ENCODE peak calls at places on chromosomes 3 and 15, in four cellular contexts. One of them, this sample, is unnamed.

GRCh38 chr3:71724171-71724453 is 1.1 kb downstream of the EIF4E3 start:
- DNase-seq in transverse colon: no peak
- DNase-seq in HepG2: no peak
- DNase-seq in A549: no peak
- DNase-seq in this sample: no peak

GRCh38 chr3:63861306-63861705 is 2.3 kb downstream of the THOC7 start:
- DNase-seq in A549: no peak
- DNase-seq in transverse colon: no peak
- DNase-seq in HepG2: no peak
- DNase-seq in this sample: no peak

GRCh38 chr15:78944202-78944625 is 632 bp downstream of the CTSH start:
- DNase-seq in HepG2: no peak
- DNase-seq in transverse colon: peak; percentile 35
- DNase-seq in A549: no peak
- DNase-seq in this sample: no peak

GRCh38 chr15:99014803-99015676 is 7.4 kb upstream of the PGPEP1L start:
- DNase-seq in transverse colon: peak; percentile 47
- DNase-seq in A549: peak; percentile 77
- DNase-seq in HepG2: peak; percentile 28
- DNase-seq in this sample: no peak

GRCh38 chr15:99435138-99435695 is 130.6 kb upstream of the MEF2A start:
- DNase-seq in A549: no peak
- DNase-seq in transverse colon: peak; percentile 90
- DNase-seq in HepG2: no peak
- DNase-seq in this sample: peak; percentile 7

GRCh38 chr15:34436956-34437442 is 609 bp downstream of the GOLGA8A start:
- DNase-seq in HepG2: peak; percentile 3
- DNase-seq in A549: no peak
- DNase-seq in transverse colon: peak; percentile 39
- DNase-seq in this sample: no peak

GRCh38 chr3:197820550-197821335 is 29.7 kb downstream of the LRCH3 start:
- DNase-seq in A549: peak; percentile 70
- DNase-seq in transverse colon: no peak
- DNase-seq in HepG2: peak; percentile 95
- DNase-seq in this sample: no peak

GRCh38 chr15:65305776-65306175 is 1.3 kb downstream of the RNU5B-1 start:
- DNase-seq in A549: no peak
- DNase-seq in HepG2: no peak
- DNase-seq in transverse colon: no peak
- DNase-seq in this sample: no peak

GRCh38 chr3:134775831-134776230 is 19.2 kb upstream of the EPHB1 start:
- DNase-seq in HepG2: no peak
- DNase-seq in A549: no peak
- DNase-seq in transverse colon: no peak
- DNase-seq in this sample: no peak

GRCh38 chr15:37880009-37880834 is 54.2 kb upstream of the TMCO5A start:
- DNase-seq in transverse colon: no peak
- DNase-seq in HepG2: peak; percentile 7
- DNase-seq in A549: peak; percentile 22
- DNase-seq in this sample: no peak

GRCh38 chr15:63544253-63545026 is 40.0 kb downstream of the USP3 start:
- DNase-seq in transverse colon: no peak
- DNase-seq in HepG2: no peak
- DNase-seq in A549: no peak
- DNase-seq in this sample: no peak

GRCh38 chr3:172257638-172258400 is 190.4 kb downstream of the GHSR start:
- DNase-seq in HepG2: peak; percentile 35
- DNase-seq in A549: peak; percentile 14
- DNase-seq in transverse colon: no peak
- DNase-seq in this sample: no peak

GRCh38 chr15:98803228-98804056 is 155.1 kb downstream of the IGF1R start:
- DNase-seq in A549: peak; percentile 64
- DNase-seq in HepG2: no peak
- DNase-seq in transverse colon: no peak
- DNase-seq in this sample: no peak

GRCh38 chr3:23440416-23441294 is 237.5 kb downstream of the UBE2E2 start:
- DNase-seq in A549: no peak
- DNase-seq in HepG2: no peak
- DNase-seq in transverse colon: no peak
- DNase-seq in this sample: no peak

GRCh38 chr15:101727186-101727585 is 2.9 kb upstream of the TARS3 start:
- DNase-seq in HepG2: no peak
- DNase-seq in A549: no peak
- DNase-seq in transverse colon: no peak
- DNase-seq in this sample: no peak

GRCh38 chr15:101733545-101733944 is 9.3 kb upstream of the TARS3 start:
- DNase-seq in A549: no peak
- DNase-seq in transverse colon: no peak
- DNase-seq in HepG2: no peak
- DNase-seq in this sample: no peak

GRCh38 chr15:101732772-101733171 is 8.5 kb upstream of the TARS3 start:
- DNase-seq in transverse colon: no peak
- DNase-seq in HepG2: no peak
- DNase-seq in A549: no peak
- DNase-seq in this sample: no peak

GRCh38 chr15:101731746-101732145 is 7.5 kb upstream of the TARS3 start:
- DNase-seq in A549: no peak
- DNase-seq in transverse colon: no peak
- DNase-seq in HepG2: no peak
- DNase-seq in this sample: no peak
- TF ChIP-seq EP300 in A549: no peak
- TF ChIP-seq EP300 in transverse colon: no peak
- TF ChIP-seq EP300 in HepG2: no peak
- TF ChIP-seq EP300 in this sample: no peak

GRCh38 chr3:180280601-180281000 is 243.9 kb upstream of the PEX5L start:
- DNase-seq in HepG2: no peak
- DNase-seq in A549: no peak
- DNase-seq in transverse colon: no peak
- DNase-seq in this sample: no peak

GRCh38 chr3:180275176-180275575 is 238.4 kb upstream of the PEX5L start:
- DNase-seq in A549: no peak
- DNase-seq in HepG2: no peak
- DNase-seq in transverse colon: no peak
- DNase-seq in this sample: no peak

GRCh38 chr3:180277036-180277435 is 240.3 kb upstream of the PEX5L start:
- DNase-seq in HepG2: peak; percentile 4
- DNase-seq in transverse colon: no peak
- DNase-seq in A549: no peak
- DNase-seq in this sample: no peak

GRCh38 chr3:180282386-180282785 is 245.6 kb upstream of the PEX5L start:
- DNase-seq in transverse colon: no peak
- DNase-seq in HepG2: no peak
- DNase-seq in A549: no peak
- DNase-seq in this sample: no peak

GRCh38 chr3:180278583-180279188 is 241.9 kb upstream of the PEX5L start:
- DNase-seq in transverse colon: no peak
- DNase-seq in HepG2: no peak
- DNase-seq in A549: no peak
- DNase-seq in this sample: no peak
- TF ChIP-seq EP300 in transverse colon: no peak
- TF ChIP-seq EP300 in HepG2: no peak
- TF ChIP-seq EP300 in A549: no peak
- TF ChIP-seq EP300 in this sample: no peak

DNA sequence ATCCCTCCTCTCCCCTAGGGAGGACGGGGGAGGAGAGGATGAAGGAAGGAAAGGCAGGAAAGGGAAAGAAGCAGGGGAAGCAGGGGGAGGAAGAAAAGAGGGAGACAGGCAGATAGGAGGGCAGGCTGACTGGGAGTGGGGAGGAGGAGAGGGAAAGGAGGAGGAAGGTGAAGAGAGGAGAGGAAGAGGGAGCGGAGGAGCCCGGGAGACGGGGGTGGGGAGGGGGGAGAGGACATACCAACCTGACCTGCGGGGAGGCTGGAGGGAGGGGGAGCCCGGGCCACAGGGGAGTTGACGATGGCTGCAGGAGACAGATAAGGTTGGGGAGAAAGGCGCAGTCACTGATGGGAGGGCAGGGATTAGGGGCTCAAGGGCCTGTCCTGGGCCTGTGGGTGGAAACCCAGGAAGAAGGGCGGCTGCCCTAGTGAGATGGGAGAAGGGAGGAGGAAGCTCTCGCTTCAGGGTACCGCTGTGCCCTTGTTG is 28.1 kb downstream of the C3orf18 start:
- DNase-seq in HepG2: no peak
- DNase-seq in A549: no peak
- DNase-seq in transverse colon: no peak
- DNase-seq in this sample: no peak
- TF ChIP-seq EP300 in HepG2: no peak
- TF ChIP-seq EP300 in A549: no peak
- TF ChIP-seq EP300 in transverse colon: no peak
- TF ChIP-seq EP300 in this sample: no peak

GRCh38 chr3:112653209-112653871 is 12.4 kb upstream of the CCDC80 start:
- DNase-seq in transverse colon: no peak
- DNase-seq in HepG2: no peak
- DNase-seq in A549: peak; percentile 97
- DNase-seq in this sample: no peak
- TF ChIP-seq EP300 in transverse colon: no peak
- TF ChIP-seq EP300 in HepG2: no peak
- TF ChIP-seq EP300 in A549: peak; percentile 89
- TF ChIP-seq EP300 in this sample: peak; percentile 35

GRCh38 chr3:58574682-58575081 is 2.5 kb downstream of the FAM107A start:
- DNase-seq in HepG2: no peak
- DNase-seq in A549: no peak
- DNase-seq in transverse colon: no peak
- DNase-seq in this sample: no peak

GRCh38 chr3:58576716-58577115 is 475 bp downstream of the FAM107A start:
- DNase-seq in transverse colon: no peak
- DNase-seq in A549: no peak
- DNase-seq in HepG2: no peak
- DNase-seq in this sample: no peak

GRCh38 chr3:58575986-58576652 is 1.1 kb downstream of the FAM107A start:
- DNase-seq in HepG2: no peak
- DNase-seq in A549: no peak
- DNase-seq in transverse colon: no peak
- DNase-seq in this sample: no peak

GRCh38 chr3:58578873-58579272 is 1.7 kb upstream of the FAM107A start:
- DNase-seq in A549: no peak
- DNase-seq in HepG2: no peak
- DNase-seq in transverse colon: no peak
- DNase-seq in this sample: no peak

DNA sequence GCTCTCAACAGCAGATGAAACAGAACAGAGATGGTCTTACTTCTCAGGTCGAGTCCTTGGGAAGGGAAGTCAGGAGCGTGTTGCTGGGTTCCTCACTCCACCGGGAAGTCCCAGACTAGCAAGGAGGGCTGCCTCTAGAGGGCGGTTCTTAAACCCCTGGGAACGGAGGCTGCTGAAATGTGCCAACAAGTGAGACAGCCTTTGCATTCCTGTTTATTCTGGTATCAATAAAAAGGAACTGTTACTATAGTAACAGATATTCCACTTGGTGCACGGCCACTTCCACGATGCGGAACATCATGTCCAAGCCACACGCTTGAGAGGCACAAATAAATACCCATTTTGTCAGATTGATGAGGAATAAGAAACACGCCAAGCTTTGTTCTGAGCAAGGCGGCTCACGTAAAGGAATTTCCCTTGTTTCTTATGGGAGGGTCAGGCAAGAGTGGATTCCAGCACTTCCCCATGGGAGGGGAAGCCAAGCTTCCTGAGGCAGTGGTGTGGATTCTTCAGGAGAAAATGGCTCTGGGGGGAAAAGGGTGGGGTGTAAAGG is at the start of gene FAM107A:
- DNase-seq in A549: peak; percentile 30
- DNase-seq in HepG2: no peak
- DNase-seq in transverse colon: peak; percentile 39
- DNase-seq in this sample: peak; percentile 58
- TF ChIP-seq EP300 in A549: no peak
- TF ChIP-seq EP300 in HepG2: no peak
- TF ChIP-seq EP300 in transverse colon: peak; percentile 94
- TF ChIP-seq EP300 in this sample: peak; percentile 85

DNA sequence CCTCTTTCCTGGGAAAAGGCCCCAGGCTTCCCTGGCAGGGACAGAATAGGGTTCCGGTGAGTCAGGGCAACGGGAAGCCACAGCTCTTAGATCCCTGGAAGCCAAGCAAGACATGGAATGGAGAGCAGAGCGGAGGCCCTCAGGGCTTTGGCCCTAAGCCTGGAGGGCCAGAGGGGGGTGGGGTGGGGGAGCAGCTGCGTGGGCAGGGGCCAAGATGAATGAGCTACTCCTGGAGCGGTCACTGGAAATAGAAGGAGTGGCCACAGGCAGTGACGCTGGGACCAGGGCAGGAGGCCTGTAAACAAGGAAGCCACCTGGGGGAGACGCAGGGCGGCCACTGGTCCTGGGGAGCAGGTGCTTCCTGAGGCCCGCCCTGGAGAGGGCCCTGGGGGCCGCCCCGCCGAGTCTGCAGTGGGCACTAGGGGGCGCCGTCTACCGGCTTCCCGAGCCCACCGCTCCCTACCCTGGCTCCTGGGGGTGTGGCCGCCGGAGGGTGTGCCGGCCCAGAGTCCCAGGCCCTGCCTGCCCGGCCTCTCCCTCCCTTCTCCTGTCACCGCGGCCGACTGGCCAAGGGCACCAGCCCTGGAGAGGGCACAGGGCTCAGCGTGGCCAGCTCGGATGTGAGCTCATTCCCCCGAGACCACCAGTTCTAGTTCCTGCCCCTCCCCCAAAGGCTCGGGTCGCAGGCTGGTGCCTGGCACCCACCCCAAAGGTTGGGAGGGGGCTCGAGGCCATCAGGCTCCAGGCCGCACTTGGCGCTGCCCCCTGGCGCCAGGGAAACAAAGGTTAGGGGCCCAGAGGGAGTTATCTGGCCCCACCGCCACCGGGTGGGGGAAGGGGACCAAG is 12.1 kb downstream of the VPS18 start:
- DNase-seq in A549: peak; percentile 64
- DNase-seq in HepG2: peak; percentile 70
- DNase-seq in transverse colon: peak; percentile 96
- DNase-seq in this sample: peak; percentile 56
- TF ChIP-seq EP300 in A549: no peak
- TF ChIP-seq EP300 in HepG2: no peak
- TF ChIP-seq EP300 in transverse colon: no peak
- TF ChIP-seq EP300 in this sample: peak; percentile 59